ENCODE peak calls at places on chromosomes 5 and 9, in nine cellular contexts. U, P, A, F, M, S, N, B and W are unnamed samples.

GRCh38 chr9:12759767-12760166 is 15.1 kb upstream of the LURAP1L start:
- DNase-seq in P (no peak), M (no peak), S (no peak), A (peak; percentile 21), N (no peak), F (no peak), U (no peak), B (no peak), W (no peak)

GRCh38 chr5:173395933-173396308 is 67.7 kb upstream of the STC2 start:
- DNase-seq in B (no peak), S (no peak), M (no peak), U (no peak), N (no peak), F (no peak), P (no peak), A (no peak), W (no peak)

GRCh38 chr9:132201780-132202703 is 40.2 kb downstream of the NTNG2 start:
- DNase-seq in S (no peak), U (no peak), A (no peak), M (no peak), F (peak; percentile 27), P (no peak), B (peak; percentile 59), N (no peak), W (no peak)

GRCh38 chr5:78269088-78269703 is 25.3 kb downstream of the AP3B1 start:
- DNase-seq in S (peak; percentile 51), B (peak; percentile 6), N (peak; percentile 48), P (peak; percentile 5), M (no peak), U (no peak), F (no peak), A (no peak), W (no peak)

GRCh38 chr9:88535932-88536324 is 950 bp downstream of the NXNL2 start:
- DNase-seq in B (no peak), P (peak; percentile 71), M (no peak), U (peak; percentile 20), F (no peak), S (no peak), N (no peak), A (no peak), W (no peak)

GRCh38 chr9:91360551-91361293 is 996 bp downstream of the AUH start:
- DNase-seq in B (no peak), A (peak; percentile 7), P (no peak), S (peak; percentile 26), F (peak; percentile 26), U (no peak), N (no peak), M (peak; percentile 57), W (peak; percentile 12)

GRCh38 chr9:94885854-94886447 is 159.5 kb downstream of the AOPEP start:
- DNase-seq in U (no peak), B (no peak), N (no peak), A (no peak), F (no peak), M (no peak), S (no peak), P (no peak), W (no peak)

GRCh38 chr9:7135735-7136134 is 378.0 kb downstream of the KDM4C start:
- DNase-seq in U (no peak), P (no peak), S (no peak), F (no peak), A (no peak), B (no peak), N (no peak), M (no peak), W (no peak)

GRCh38 chr9:107351382-107352045 is 68.4 kb downstream of the RAD23B start:
- DNase-seq in S (no peak), F (no peak), A (no peak), U (no peak), M (no peak), P (no peak), N (no peak), B (no peak), W (peak; percentile 41)

GRCh38 chr5:141100243-141100805 is at the start of gene PCDHB3:
- DNase-seq in B (peak; percentile 79), N (no peak), F (no peak), A (peak; percentile 50), U (peak; percentile 78), M (no peak), S (peak; percentile 53), P (no peak), W (no peak)

GRCh38 chr5:37771731-37772130 is 68.1 kb downstream of the GDNF start:
- DNase-seq in B (no peak), S (no peak), U (peak; percentile 84), N (peak; percentile 40), M (no peak), A (no peak), P (peak; percentile 100), F (no peak), W (no peak)

GRCh38 chr5:90386099-90386710 is 23.4 kb downstream of the CETN3 start:
- DNase-seq in B (no peak), U (no peak), F (peak; percentile 19), M (no peak), P (no peak), N (peak; percentile 31), A (no peak), S (peak; percentile 71), W (peak; percentile 28)

GRCh38 chr9:100394032-100394695 is 32.8 kb upstream of the MSANTD3 start:
- DNase-seq in S (no peak), P (no peak), A (no peak), M (no peak), F (no peak), U (no peak), B (no peak), N (no peak), W (no peak)

GRCh38 chr9:131733601-131734061 is 6.2 kb downstream of the RAPGEF1 start:
- DNase-seq in A (no peak), F (peak; percentile 82), B (no peak), U (peak; percentile 86), M (no peak), S (peak; percentile 88), P (peak; percentile 99), N (peak; percentile 59), W (peak; percentile 79)

GRCh38 chr9:113138760-113139159 is 12.0 kb upstream of the SLC31A2 start:
- DNase-seq in N (no peak), A (no peak), P (no peak), U (no peak), S (no peak), M (no peak), B (no peak), F (no peak), W (no peak)

GRCh38 chr9:110048976-110049698 is 158.8 kb downstream of the C9orf152 start:
- DNase-seq in S (peak; percentile 44), B (no peak), A (no peak), P (peak; percentile 9), U (no peak), N (peak; percentile 32), F (peak; percentile 61), M (no peak), W (peak; percentile 36)

GRCh38 chr5:157100140-157100679 is 8.6 kb downstream of the HAVCR2 start:
- DNase-seq in B (no peak), F (no peak), N (peak; percentile 32), A (no peak), S (peak; percentile 7), U (no peak), M (no peak), P (peak; percentile 54), W (no peak)

GRCh38 chr5:75510836-75511434 is 494 bp downstream of the CERT1 start:
- DNase-seq in M (no peak), S (no peak), P (no peak), N (no peak), A (peak; percentile 51), F (peak; percentile 52), B (peak; percentile 33), U (peak; percentile 10), W (peak; percentile 86)

GRCh38 chr5:119435436-119436132 is 16.7 kb upstream of the HSD17B4 start:
- DNase-seq in S (peak; percentile 93), P (no peak), F (peak; percentile 34), A (peak; percentile 54), B (peak; percentile 32), M (peak; percentile 86), N (peak; percentile 20), U (no peak), W (peak; percentile 76)

GRCh38 chr5:140725799-140726471 is 25.7 kb downstream of the ZMAT2 start:
- DNase-seq in M (no peak), B (peak; percentile 50), N (peak; percentile 81), A (no peak), F (no peak), P (peak; percentile 98), S (no peak), U (peak; percentile 84), W (peak; percentile 93)

GRCh38 chr5:79962580-79963222 is 28.4 kb downstream of the MTX3 start:
- DNase-seq in S (no peak), M (no peak), B (no peak), N (peak; percentile 8), P (peak; percentile 34), A (no peak), F (peak; percentile 56), U (peak; percentile 13), W (no peak)

GRCh38 chr9:99299214-99300102 is 77.4 kb downstream of the SEC61B start:
- DNase-seq in N (peak; percentile 42), B (no peak), U (peak; percentile 26), S (peak; percentile 24), M (no peak), A (peak; percentile 22), P (peak; percentile 36), F (peak; percentile 55), W (peak; percentile 39)

GRCh38 chr5:113067635-113068344 is 91.2 kb downstream of the DCP2 start:
- DNase-seq in P (no peak), F (peak; percentile 73), A (peak; percentile 75), B (no peak), U (no peak), N (no peak), M (no peak), S (no peak), W (peak; percentile 35)

GRCh38 chr5:60972225-60972624 is 27.2 kb downstream of the NDUFAF2 start:
- DNase-seq in A (no peak), N (no peak), B (no peak), S (no peak), F (no peak), P (no peak), M (no peak), U (no peak), W (no peak)

GRCh38 chr9:98222885-98223640 is 30.6 kb upstream of the CORO2A start:
- DNase-seq in S (no peak), B (no peak), A (no peak), U (peak; percentile 92), N (peak; percentile 99), F (no peak), P (peak; percentile 99), M (no peak), W (no peak)

GRCh38 chr9:120110520-120110919 is 469.4 kb downstream of the CDK5RAP2 start:
- DNase-seq in S (no peak), P (no peak), A (peak; percentile 19), M (no peak), U (no peak), B (no peak), F (no peak), N (no peak), W (no peak)

GRCh38 chr5:169226904-169227303 is 74.0 kb downstream of the SLIT3 start:
- DNase-seq in S (no peak), N (no peak), U (no peak), B (no peak), F (no peak), A (no peak), M (no peak), P (no peak), W (no peak)

GRCh38 chr9:71895122-71895521 is 15.9 kb downstream of the ABHD17B start:
- DNase-seq in A (no peak), N (no peak), M (no peak), F (no peak), B (no peak), U (no peak), S (no peak), P (no peak), W (no peak)

GRCh38 chr5:11364531-11364930 is 539.7 kb downstream of the CTNND2 start:
- DNase-seq in S (no peak), N (no peak), M (no peak), F (no peak), U (no peak), A (no peak), P (no peak), B (no peak), W (no peak)

GRCh38 chr5:71681282-71681681 is 37.8 kb upstream of the CARTPT start:
- DNase-seq in N (no peak), B (no peak), M (no peak), A (no peak), P (peak; percentile 4), U (no peak), F (no peak), S (no peak), W (no peak)

GRCh38 chr5:107796797-107797196 is 126.1 kb upstream of the EFNA5 start:
- DNase-seq in A (no peak), F (no peak), M (no peak), S (no peak), P (no peak), N (peak; percentile 4), B (no peak), U (no peak), W (no peak)